ENCODE peak calls at places on chromosome 14, in eight cellular contexts. One of them, this sample, is unnamed.

GRCh38 chr14:73757876-73758391 is 43.8 kb upstream of the PNMA1 start:
- DNase-seq in heart right ventricle: no peak
- DNase-seq in EL: no peak
- DNase-seq in naive thymus-derived CD4-positive, alpha-beta T cell: no peak
- DNase-seq in mucosa of descending colon: peak
- DNase-seq in pons: no peak
- DNase-seq in RWPE1: no peak
- DNase-seq in T-cell: no peak
- DNase-seq in this sample: no peak

GRCh38 chr14:54253195-54253947 is 143.4 kb upstream of the CDKN3 start:
- DNase-seq in heart right ventricle: no peak
- DNase-seq in EL: peak
- DNase-seq in naive thymus-derived CD4-positive, alpha-beta T cell: no peak
- DNase-seq in mucosa of descending colon: no peak
- DNase-seq in pons: no peak
- DNase-seq in RWPE1: peak
- DNase-seq in T-cell: no peak
- DNase-seq in this sample: no peak

GRCh38 chr14:54864526-54864925 is 38.1 kb downstream of the GCH1 start:
- DNase-seq in heart right ventricle: no peak
- DNase-seq in EL: no peak
- DNase-seq in naive thymus-derived CD4-positive, alpha-beta T cell: no peak
- DNase-seq in mucosa of descending colon: no peak
- DNase-seq in pons: no peak
- DNase-seq in RWPE1: no peak
- DNase-seq in T-cell: no peak
- DNase-seq in this sample: no peak

GRCh38 chr14:73248294-73248868 is 11.1 kb downstream of the PAPLN start:
- DNase-seq in heart right ventricle: no peak
- DNase-seq in EL: peak
- DNase-seq in naive thymus-derived CD4-positive, alpha-beta T cell: no peak
- DNase-seq in mucosa of descending colon: peak
- DNase-seq in pons: no peak
- DNase-seq in RWPE1: no peak
- DNase-seq in T-cell: no peak
- DNase-seq in this sample: no peak

GRCh38 chr14:52463375-52463774 is 88.9 kb downstream of the TXNDC16 start:
- DNase-seq in heart right ventricle: no peak
- DNase-seq in EL: no peak
- DNase-seq in naive thymus-derived CD4-positive, alpha-beta T cell: no peak
- DNase-seq in mucosa of descending colon: no peak
- DNase-seq in pons: no peak
- DNase-seq in RWPE1: no peak
- DNase-seq in T-cell: no peak
- DNase-seq in this sample: no peak

GRCh38 chr14:41817626-41818025 is 210.9 kb downstream of the LRFN5 start:
- DNase-seq in heart right ventricle: no peak
- DNase-seq in EL: no peak
- DNase-seq in naive thymus-derived CD4-positive, alpha-beta T cell: no peak
- DNase-seq in mucosa of descending colon: no peak
- DNase-seq in pons: no peak
- DNase-seq in RWPE1: no peak
- DNase-seq in T-cell: no peak
- DNase-seq in this sample: no peak

GRCh38 chr14:34971801-34972200 is 11.0 kb upstream of the SRP54 start:
- DNase-seq in heart right ventricle: no peak
- DNase-seq in EL: no peak
- DNase-seq in naive thymus-derived CD4-positive, alpha-beta T cell: no peak
- DNase-seq in mucosa of descending colon: no peak
- DNase-seq in pons: no peak
- DNase-seq in RWPE1: no peak
- DNase-seq in T-cell: no peak
- DNase-seq in this sample: no peak

GRCh38 chr14:93109572-93110481 is 5.9 kb downstream of the ITPK1 start:
- DNase-seq in heart right ventricle: no peak
- DNase-seq in EL: no peak
- DNase-seq in naive thymus-derived CD4-positive, alpha-beta T cell: no peak
- DNase-seq in mucosa of descending colon: no peak
- DNase-seq in pons: no peak
- DNase-seq in RWPE1: no peak
- DNase-seq in T-cell: no peak
- DNase-seq in this sample: no peak

GRCh38 chr14:23436327-23437141 is 1.1 kb upstream of the MYH7 start:
- DNase-seq in heart right ventricle: peak
- DNase-seq in EL: no peak
- DNase-seq in naive thymus-derived CD4-positive, alpha-beta T cell: no peak
- DNase-seq in mucosa of descending colon: no peak
- DNase-seq in pons: peak
- DNase-seq in RWPE1: no peak
- DNase-seq in T-cell: no peak
- DNase-seq in this sample: no peak

GRCh38 chr14:27040552-27040951 is 442.7 kb upstream of the NOVA1 start:
- DNase-seq in heart right ventricle: no peak
- DNase-seq in EL: no peak
- DNase-seq in naive thymus-derived CD4-positive, alpha-beta T cell: no peak
- DNase-seq in mucosa of descending colon: no peak
- DNase-seq in pons: no peak
- DNase-seq in RWPE1: no peak
- DNase-seq in T-cell: no peak
- DNase-seq in this sample: no peak

GRCh38 chr14:72701232-72701555 is 192.7 kb downstream of the DPF3 start:
- DNase-seq in heart right ventricle: no peak
- DNase-seq in EL: no peak
- DNase-seq in naive thymus-derived CD4-positive, alpha-beta T cell: no peak
- DNase-seq in mucosa of descending colon: no peak
- DNase-seq in pons: no peak
- DNase-seq in RWPE1: no peak
- DNase-seq in T-cell: no peak
- DNase-seq in this sample: no peak

GRCh38 chr14:102264775-102265174 is 40.2 kb downstream of the MOK start:
- DNase-seq in heart right ventricle: peak
- DNase-seq in EL: no peak
- DNase-seq in naive thymus-derived CD4-positive, alpha-beta T cell: no peak
- DNase-seq in mucosa of descending colon: no peak
- DNase-seq in pons: no peak
- DNase-seq in RWPE1: no peak
- DNase-seq in T-cell: no peak
- DNase-seq in this sample: no peak

GRCh38 chr14:35940291-35940690 is 114.2 kb downstream of the BRMS1L start:
- DNase-seq in heart right ventricle: no peak
- DNase-seq in EL: no peak
- DNase-seq in naive thymus-derived CD4-positive, alpha-beta T cell: no peak
- DNase-seq in mucosa of descending colon: no peak
- DNase-seq in pons: no peak
- DNase-seq in RWPE1: no peak
- DNase-seq in T-cell: no peak
- DNase-seq in this sample: no peak

GRCh38 chr14:74891870-74892269 is 10.2 kb downstream of the DLST start:
- DNase-seq in heart right ventricle: no peak
- DNase-seq in EL: no peak
- DNase-seq in naive thymus-derived CD4-positive, alpha-beta T cell: no peak
- DNase-seq in mucosa of descending colon: no peak
- DNase-seq in pons: no peak
- DNase-seq in RWPE1: no peak
- DNase-seq in T-cell: no peak
- DNase-seq in this sample: no peak

GRCh38 chr14:59632381-59632780 is 55.8 kb upstream of the CCDC175 start:
- DNase-seq in heart right ventricle: no peak
- DNase-seq in EL: peak
- DNase-seq in naive thymus-derived CD4-positive, alpha-beta T cell: no peak
- DNase-seq in mucosa of descending colon: no peak
- DNase-seq in pons: no peak
- DNase-seq in RWPE1: peak
- DNase-seq in T-cell: no peak
- DNase-seq in this sample: no peak

GRCh38 chr14:75125617-75126016 is 1.2 kb downstream of the NEK9 start:
- DNase-seq in heart right ventricle: no peak
- DNase-seq in EL: peak
- DNase-seq in naive thymus-derived CD4-positive, alpha-beta T cell: no peak
- DNase-seq in mucosa of descending colon: no peak
- DNase-seq in pons: no peak
- DNase-seq in RWPE1: peak
- DNase-seq in T-cell: no peak
- DNase-seq in this sample: no peak

GRCh38 chr14:60085085-60085484 is 6.6 kb upstream of the PCNX4 start:
- DNase-seq in heart right ventricle: no peak
- DNase-seq in EL: no peak
- DNase-seq in naive thymus-derived CD4-positive, alpha-beta T cell: no peak
- DNase-seq in mucosa of descending colon: no peak
- DNase-seq in pons: no peak
- DNase-seq in RWPE1: peak
- DNase-seq in T-cell: no peak
- DNase-seq in this sample: no peak

GRCh38 chr14:24274101-24274543 is 2.7 kb upstream of the RABGGTA start:
- DNase-seq in heart right ventricle: no peak
- DNase-seq in EL: no peak
- DNase-seq in naive thymus-derived CD4-positive, alpha-beta T cell: peak
- DNase-seq in mucosa of descending colon: no peak
- DNase-seq in pons: peak
- DNase-seq in RWPE1: peak
- DNase-seq in T-cell: no peak
- DNase-seq in this sample: no peak

GRCh38 chr14:104117341-104118005 is 20.9 kb upstream of the KIF26A start:
- DNase-seq in heart right ventricle: peak
- DNase-seq in EL: no peak
- DNase-seq in naive thymus-derived CD4-positive, alpha-beta T cell: no peak
- DNase-seq in mucosa of descending colon: peak
- DNase-seq in pons: no peak
- DNase-seq in RWPE1: no peak
- DNase-seq in T-cell: no peak
- DNase-seq in this sample: peak

GRCh38 chr14:89767861-89768268 is 186.7 kb downstream of the EFCAB11 start:
- DNase-seq in heart right ventricle: no peak
- DNase-seq in EL: peak
- DNase-seq in naive thymus-derived CD4-positive, alpha-beta T cell: peak
- DNase-seq in mucosa of descending colon: no peak
- DNase-seq in pons: peak
- DNase-seq in RWPE1: peak
- DNase-seq in T-cell: peak
- DNase-seq in this sample: no peak

GRCh38 chr14:91396959-91397815 is 20.4 kb downstream of the CCDC88C start:
- DNase-seq in heart right ventricle: no peak
- DNase-seq in EL: no peak
- DNase-seq in naive thymus-derived CD4-positive, alpha-beta T cell: peak
- DNase-seq in mucosa of descending colon: peak
- DNase-seq in pons: no peak
- DNase-seq in RWPE1: no peak
- DNase-seq in T-cell: peak
- DNase-seq in this sample: peak

GRCh38 chr14:22536853-22537338 is 52.1 kb downstream of the DAD1 start:
- DNase-seq in heart right ventricle: no peak
- DNase-seq in EL: peak
- DNase-seq in naive thymus-derived CD4-positive, alpha-beta T cell: no peak
- DNase-seq in mucosa of descending colon: no peak
- DNase-seq in pons: no peak
- DNase-seq in RWPE1: peak
- DNase-seq in T-cell: peak
- DNase-seq in this sample: no peak

GRCh38 chr14:77265561-77266335 is 5.3 kb downstream of the NGB start:
- DNase-seq in heart right ventricle: no peak
- DNase-seq in EL: no peak
- DNase-seq in naive thymus-derived CD4-positive, alpha-beta T cell: no peak
- DNase-seq in mucosa of descending colon: no peak
- DNase-seq in pons: no peak
- DNase-seq in RWPE1: no peak
- DNase-seq in T-cell: no peak
- DNase-seq in this sample: no peak